ENCODE peak calls at places on chromosomes 12 and 14, in seven cellular contexts. Z is Right ventricle myocardium inferior, R is HTR-8/SVneo, E is ovary, M is NCI-H2107, D is gastrocnemius medialis, S is DMS53. V is an unnamed sample.

GRCh38 chr12:14356147-14356546 is 9.3 kb upstream of the ATF7IP start:
- DNase-seq in Z (no peak), R (no peak), E (no peak), M (no peak), D (no peak), S (no peak), V (no peak)

GRCh38 chr12:117402363-117402762 is 40.9 kb upstream of the NOS1 start:
- DNase-seq in Z (no peak), R (no peak), E (no peak), M (no peak), D (no peak), S (peak), V (no peak)

GRCh38 chr12:75345531-75345930 is 11.1 kb downstream of the GLIPR1L1 start:
- DNase-seq in Z (no peak), R (no peak), E (no peak), M (no peak), D (no peak), S (peak), V (no peak)

GRCh38 chr12:15580431-15580830 is 208.8 kb downstream of the EPS8 start:
- DNase-seq in Z (no peak), R (no peak), E (no peak), M (no peak), D (no peak), S (peak), V (no peak)

GRCh38 chr14:84809158-84809557 is 720.8 kb upstream of the FLRT2 start:
- DNase-seq in Z (no peak), R (no peak), E (no peak), M (no peak), D (no peak), S (no peak), V (no peak)

GRCh38 chr14:64209428-64210165 is 84.6 kb downstream of the ESR2 start:
- DNase-seq in Z (peak), R (no peak), E (peak), M (peak), D (peak), S (no peak), V (peak)

GRCh38 chr12:6319446-6319845 is 9.0 kb downstream of the PLEKHG6 start:
- DNase-seq in Z (no peak), R (no peak), E (no peak), M (no peak), D (no peak), S (no peak), V (no peak)

GRCh38 chr12:5507944-5508343 is 76.0 kb downstream of the NTF3 start:
- DNase-seq in Z (no peak), R (no peak), E (no peak), M (no peak), D (no peak), S (no peak), V (no peak)

GRCh38 chr12:7060353-7060954 is at the start of gene C1S:
- DNase-seq in Z (no peak), R (peak), E (peak), M (no peak), D (peak), S (peak), V (peak)

GRCh38 chr14:45359766-45360165 is 106.8 kb upstream of the MIS18BP1 start:
- DNase-seq in Z (no peak), R (no peak), E (no peak), M (no peak), D (no peak), S (no peak), V (no peak)

GRCh38 chr14:71952381-71953363 is 20.4 kb downstream of the RGS6 start:
- DNase-seq in Z (no peak), R (no peak), E (no peak), M (no peak), D (no peak), S (no peak), V (no peak)

GRCh38 chr14:71005076-71005475 is 97.8 kb downstream of the PCNX1 start:
- DNase-seq in Z (no peak), R (no peak), E (no peak), M (no peak), D (no peak), S (no peak), V (peak)

GRCh38 chr12:110266980-110267620 is 13.9 kb upstream of the ATP2A2 start:
- DNase-seq in Z (no peak), R (no peak), E (peak), M (no peak), D (peak), S (peak), V (peak)

GRCh38 chr14:93784878-93785277 is 3.4 kb downstream of the PRIMA1 start:
- DNase-seq in Z (no peak), R (no peak), E (no peak), M (no peak), D (no peak), S (no peak), V (no peak)

GRCh38 chr12:61810486-61810885 is 449.7 kb upstream of the USP15 start:
- DNase-seq in Z (no peak), R (no peak), E (no peak), M (no peak), D (no peak), S (peak), V (no peak)

GRCh38 chr12:93113317-93114006 is 184.4 kb upstream of the EEA1 start:
- DNase-seq in Z (no peak), R (no peak), E (no peak), M (no peak), D (no peak), S (no peak), V (no peak)

GRCh38 chr12:6444704-6445688 is at the start of gene CD27:
- DNase-seq in Z (no peak), R (no peak), E (no peak), M (no peak), D (no peak), S (no peak), V (peak)

GRCh38 chr12:94557896-94558295 is 92.5 kb downstream of the TMCC3 start:
- DNase-seq in Z (no peak), R (no peak), E (no peak), M (no peak), D (no peak), S (no peak), V (no peak)

GRCh38 chr12:57637364-57637763 is 4.4 kb upstream of the B4GALNT1 start:
- DNase-seq in Z (no peak), R (no peak), E (no peak), M (no peak), D (no peak), S (peak), V (no peak)

GRCh38 chr12:2607881-2608607 is 186.7 kb upstream of the FKBP4 start:
- DNase-seq in Z (no peak), R (no peak), E (no peak), M (no peak), D (no peak), S (no peak), V (no peak)

GRCh38 chr12:49987620-49988303 is 15.0 kb downstream of the AQP6 start:
- DNase-seq in Z (no peak), R (no peak), E (no peak), M (no peak), D (no peak), S (no peak), V (no peak)

GRCh38 chr14:100147181-100147631 is 12.2 kb downstream of the DEGS2 start:
- DNase-seq in Z (no peak), R (no peak), E (no peak), M (no peak), D (no peak), S (peak), V (no peak)

GRCh38 chr14:58824796-58825195 is 187.0 kb downstream of the DACT1 start:
- DNase-seq in Z (no peak), R (no peak), E (no peak), M (no peak), D (no peak), S (no peak), V (no peak)

GRCh38 chr12:86496595-86496994 is 240.4 kb upstream of the MGAT4C start:
- DNase-seq in Z (no peak), R (no peak), E (no peak), M (no peak), D (no peak), S (no peak), V (no peak)

GRCh38 chr12:69330475-69331473 is 17.4 kb upstream of the LYZ start:
- DNase-seq in Z (no peak), R (no peak), E (peak), M (no peak), D (no peak), S (peak), V (no peak)

GRCh38 chr12:93979189-93979588 is 169.2 kb upstream of the PLXNC1 start:
- DNase-seq in Z (no peak), R (peak), E (no peak), M (no peak), D (no peak), S (peak), V (no peak)

GRCh38 chr12:93373847-93374723 is 3.6 kb upstream of the NUDT4 start:
- DNase-seq in Z (no peak), R (no peak), E (no peak), M (no peak), D (no peak), S (no peak), V (no peak)

GRCh38 chr12:131104464-131105350 is 151.0 kb downstream of the ADGRD1 start:
- DNase-seq in Z (peak), R (peak), E (peak), M (peak), D (peak), S (peak), V (peak)

GRCh38 chr14:62015945-62016344 is 253.7 kb downstream of the SNAPC1 start:
- DNase-seq in Z (no peak), R (no peak), E (no peak), M (peak), D (no peak), S (peak), V (no peak)

GRCh38 chr12:15939111-15939510 is 28.0 kb downstream of the DERA start:
- DNase-seq in Z (no peak), R (no peak), E (no peak), M (no peak), D (no peak), S (peak), V (no peak)

GRCh38 chr12:100656806-100657205 is 83.3 kb downstream of the GAS2L3 start:
- DNase-seq in Z (no peak), R (no peak), E (no peak), M (no peak), D (no peak), S (no peak), V (no peak)

GRCh38 chr14:30874999-30875787 is 834 bp downstream of the COCH start:
- DNase-seq in Z (no peak), R (no peak), E (no peak), M (peak), D (no peak), S (peak), V (peak)

GRCh38 chr12:12072064-12072760 is 1.5 kb downstream of the BCL2L14 start:
- DNase-seq in Z (no peak), R (no peak), E (no peak), M (no peak), D (no peak), S (peak), V (peak)

GRCh38 chr14:68676511-68676943 is 116.3 kb downstream of the ZFP36L1 start:
- DNase-seq in Z (no peak), R (no peak), E (no peak), M (peak), D (no peak), S (no peak), V (no peak)

GRCh38 chr14:20440882-20441281 is 4.9 kb upstream of the KLHL33 start:
- DNase-seq in Z (no peak), R (no peak), E (no peak), M (no peak), D (no peak), S (no peak), V (no peak)